ENCODE peak calls at places on chromosomes 7 and 10, in seven cellular contexts. M, J, O, Y, W, G and Z are unnamed samples.

GRCh38 chr7:133081605-133082389 is at the start of gene CHCHD3:
- DNase-seq in M (peak; percentile 98), J (peak; percentile 98), O (peak; percentile 98), Y (peak; percentile 98), W (peak; percentile 96), G (peak; percentile 94), Z (peak; percentile 98)

GRCh38 chr7:108589874-108590273 is 20.2 kb downstream of the DNAJB9 start:
- DNase-seq in M (no peak), J (no peak), O (no peak), Y (no peak), W (no peak), G (no peak), Z (no peak)

GRCh38 chr7:135914346-135914745 is 62.8 kb downstream of the MTPN start:
- DNase-seq in M (no peak), J (no peak), O (no peak), Y (no peak), W (no peak), G (no peak), Z (no peak)

GRCh38 chr7:150823484-150824126 is 23.0 kb downstream of the TMEM176A start:
- DNase-seq in M (no peak), J (no peak), O (no peak), Y (no peak), W (no peak), G (no peak), Z (no peak)

GRCh38 chr10:103583871-103584215 is 90.3 kb downstream of the NEURL1 start:
- DNase-seq in M (no peak), J (no peak), O (no peak), Y (no peak), W (no peak), G (no peak), Z (no peak)

GRCh38 chr10:69073025-69073424 is 14.9 kb upstream of the SRGN start:
- DNase-seq in M (no peak), J (no peak), O (no peak), Y (no peak), W (no peak), G (no peak), Z (no peak)

GRCh38 chr7:139075031-139075652 is 34.4 kb downstream of the ZC3HAV1 start:
- DNase-seq in M (peak; percentile 75), J (no peak), O (peak; percentile 65), Y (peak; percentile 84), W (peak; percentile 56), G (peak; percentile 45), Z (no peak)

GRCh38 chr10:89073719-89074118 is 83.1 kb downstream of the FAS start:
- DNase-seq in M (no peak), J (no peak), O (no peak), Y (no peak), W (no peak), G (no peak), Z (no peak)

GRCh38 chr10:103822795-103823194 is 32.6 kb downstream of the SH3PXD2A start:
- DNase-seq in M (no peak), J (no peak), O (no peak), Y (no peak), W (no peak), G (no peak), Z (no peak)

GRCh38 chr10:42864575-42864974 is 82.0 kb downstream of the BMS1 start:
- DNase-seq in M (no peak), J (no peak), O (no peak), Y (no peak), W (peak; percentile 22), G (no peak), Z (no peak)

GRCh38 chr7:1897076-1897860 is 227.2 kb downstream of the ELFN1 start:
- DNase-seq in M (no peak), J (no peak), O (no peak), Y (no peak), W (no peak), G (no peak), Z (no peak)

GRCh38 chr10:74542077-74542476 is 284.3 kb upstream of the KAT6B start:
- DNase-seq in M (no peak), J (no peak), O (no peak), Y (no peak), W (no peak), G (no peak), Z (no peak)

DNA sequence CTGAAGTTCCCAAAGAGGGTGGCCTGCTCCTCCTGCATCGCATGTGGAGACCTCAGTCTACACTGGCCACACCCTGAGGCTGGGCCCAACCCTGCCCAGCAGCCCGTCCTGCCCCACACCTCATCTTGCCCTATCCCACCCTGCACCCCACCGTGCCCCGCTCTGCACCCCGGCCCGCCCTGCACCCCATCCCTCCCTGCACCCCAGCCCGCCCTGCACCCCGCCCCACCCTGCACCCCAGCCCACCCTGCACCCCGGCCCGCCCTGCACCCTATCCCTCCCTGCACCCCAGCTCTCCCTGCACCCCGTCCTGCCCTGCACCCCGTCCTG is 14.5 kb downstream of the VENTX start:
- DNase-seq in M (no peak), J (no peak), O (no peak), Y (no peak), W (no peak), G (no peak), Z (no peak)
- TF ChIP-seq CTCF in M (no peak), J (no peak), O (no peak), Y (no peak), W (no peak), G (no peak), Z (no peak)

DNA sequence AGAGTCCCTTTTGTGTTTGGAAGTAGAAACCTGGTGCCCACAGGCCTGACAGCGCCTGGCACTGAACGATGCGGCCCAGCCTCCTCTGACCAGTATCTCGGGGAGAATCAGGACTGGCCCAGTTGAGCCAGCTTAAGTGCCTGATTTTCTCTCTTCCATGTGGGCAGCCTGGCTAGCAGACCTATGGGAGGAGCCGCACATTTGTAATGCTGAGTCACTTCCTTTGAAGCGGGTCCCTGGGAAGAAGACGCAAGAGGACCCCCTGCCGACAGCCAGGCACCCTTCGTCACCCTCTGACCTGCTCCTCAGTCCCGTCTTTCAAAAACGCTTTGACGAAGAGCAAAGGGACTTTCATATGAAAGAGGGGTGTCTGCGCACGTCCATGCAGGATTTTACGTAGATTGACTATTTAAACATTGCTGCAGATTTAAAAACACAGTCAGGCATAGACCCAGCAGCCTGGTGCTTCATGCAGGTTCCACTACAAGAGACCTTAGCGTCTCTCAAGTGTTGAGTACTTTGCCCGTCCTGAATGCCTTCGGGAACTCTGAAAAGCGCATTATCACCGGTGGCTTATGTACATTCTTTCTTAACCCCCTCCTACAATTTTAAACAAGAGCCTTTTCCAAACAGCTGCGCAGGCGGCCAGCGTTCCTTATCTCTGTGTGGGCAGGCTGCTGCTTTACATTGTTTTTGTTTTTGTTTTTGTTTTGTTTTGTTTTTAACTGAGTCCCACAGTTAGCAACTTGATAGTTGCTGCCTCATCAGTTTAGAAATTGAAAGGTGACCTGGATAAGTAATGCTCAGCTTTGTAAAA is 36.5 kb upstream of the AP5Z1 start:
- DNase-seq in M (no peak), J (no peak), O (peak; percentile 36), Y (peak; percentile 75), W (peak; percentile 73), G (no peak), Z (no peak)
- TF ChIP-seq POLR2AphosphoS5 in M (no peak), J (no peak), O (peak; percentile 37), Y (peak; percentile 47), W (peak; percentile 46), G (no peak), Z (peak; percentile 33)

GRCh38 chr7:81248420-81248819 is 329.6 kb upstream of the SEMA3C start:
- DNase-seq in M (no peak), J (no peak), O (no peak), Y (peak; percentile 65), W (no peak), G (no peak), Z (no peak)
- H3K36me3 ChIP-seq in M (no peaks in the 10 kb centered on the region), J (no peaks in the 10 kb centered on the region), O (no peaks in the 10 kb centered on the region), Y (no peaks in the 10 kb centered on the region), W (no peaks in the 10 kb centered on the region), G (no peaks in the 10 kb centered on the region), Z (no peaks in the 10 kb centered on the region)

GRCh38 chr7:116582806-116583444 is 58.1 kb downstream of the CAV1 start:
- DNase-seq in M (no peak), J (no peak), O (no peak), Y (no peak), W (no peak), G (no peak), Z (no peak)

GRCh38 chr7:116584721-116585120 is 59.9 kb downstream of the CAV1 start:
- DNase-seq in M (no peak), J (no peak), O (no peak), Y (no peak), W (no peak), G (no peak), Z (no peak)

GRCh38 chr7:116585392-116585791 is 60.6 kb downstream of the CAV1 start:
- DNase-seq in M (no peak), J (no peak), O (no peak), Y (no peak), W (no peak), G (no peak), Z (no peak)

GRCh38 chr7:116582164-116582732 is 57.4 kb downstream of the CAV1 start:
- DNase-seq in M (no peak), J (no peak), O (no peak), Y (no peak), W (no peak), G (no peak), Z (no peak)

DNA sequence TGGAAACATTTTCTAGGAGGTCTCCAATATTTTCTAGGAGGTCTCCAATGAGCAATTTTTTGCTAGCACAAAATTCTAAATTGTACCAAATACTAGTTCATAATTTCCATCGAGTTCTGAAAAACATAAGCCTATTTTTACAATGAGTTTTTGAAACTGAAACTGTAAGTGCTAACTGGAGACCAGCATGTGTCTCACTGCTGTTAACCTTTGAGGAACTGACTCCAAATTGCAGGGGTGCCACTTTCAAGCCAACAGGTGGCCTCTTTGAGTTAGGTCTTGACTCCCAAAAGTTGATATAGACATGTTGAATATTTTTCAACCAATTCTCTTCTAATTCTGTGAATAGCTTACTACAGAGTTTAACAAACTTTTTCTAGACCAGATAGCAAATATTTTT is 58.8 kb downstream of the CAV1 start:
- DNase-seq in M (no peak), J (no peak), O (no peak), Y (no peak), W (no peak), G (peak; percentile 75), Z (no peak)
- TF ChIP-seq CTCF in M (no peak), J (no peak), O (no peak), Y (no peak), W (no peak), G (peak; percentile 27), Z (no peak)

DNA sequence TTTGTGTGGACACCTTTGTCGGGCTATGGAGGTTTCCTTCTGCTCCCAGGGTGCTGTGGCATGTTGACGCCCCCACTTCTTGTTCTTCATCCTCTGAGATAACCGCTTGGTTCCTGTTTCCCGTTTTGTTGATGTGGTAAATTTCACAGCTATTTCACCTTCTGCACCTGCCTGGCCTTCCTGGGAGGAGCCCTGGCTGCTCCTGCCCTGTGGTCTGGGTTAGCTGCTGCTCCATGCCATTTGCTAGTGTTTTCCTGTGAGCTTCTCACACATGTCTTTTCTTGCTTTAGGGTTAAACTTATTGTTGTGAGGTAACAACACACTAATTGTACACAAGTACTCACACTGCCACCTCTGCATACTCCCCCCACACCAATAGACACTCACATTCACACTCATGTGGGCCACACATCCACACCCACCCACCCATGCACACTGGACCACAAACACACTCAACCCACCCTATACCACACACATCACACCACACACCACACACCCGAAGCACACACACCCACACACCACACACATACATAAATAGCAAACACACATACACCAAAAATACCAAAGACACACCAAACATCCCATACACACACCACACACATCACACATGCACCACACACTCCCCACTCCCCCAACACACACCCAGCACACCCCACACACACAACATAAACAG is 46.6 kb upstream of the MSMB start:
- DNase-seq in M (no peak), J (no peak), O (no peak), Y (no peak), W (no peak), G (no peak), Z (peak; percentile 32)
- TF ChIP-seq POLR2AphosphoS5 in M (no peak), J (no peak), O (no peak), Y (no peak), W (no peak), G (no peak), Z (no peak)

GRCh38 chr10:83222300-83222699 is 917.0 kb upstream of the GHITM start:
- DNase-seq in M (no peak), J (peak; percentile 56), O (no peak), Y (no peak), W (no peak), G (no peak), Z (no peak)
- H3K36me3 ChIP-seq in M (no peaks in the 10 kb centered on the region), J (no peaks in the 10 kb centered on the region), O (no peaks in the 10 kb centered on the region), Y (no peaks in the 10 kb centered on the region), W (no peaks in the 10 kb centered on the region), G (no peaks in the 10 kb centered on the region), Z (no peaks in the 10 kb centered on the region)